ENCODE peak calls at places on chromosomes 4 and X, in four cellular contexts. One of them, this sample, is unnamed.

GRCh38 chrX:121496966-121497365 is 449.6 kb downstream of the GLUD2 start:
- DNase-seq in MCF 10A: no peak
- DNase-seq in activated B cell treated with CpG ODN at 0.5 μM for 24 hours: no peak
- DNase-seq in stimulated activated CD4-positive, alpha-beta T cell treated with anti-CD3 and anti-CD28 coated beads, Interleukin-4, amount 100 ng/mL, for 24 hours: no peak
- DNase-seq in this sample: no peak

GRCh38 chr4:164464313-164464712 is 289.6 kb upstream of the SMIM31 start:
- DNase-seq in MCF 10A: no peak
- DNase-seq in activated B cell treated with CpG ODN at 0.5 μM for 24 hours: no peak
- DNase-seq in stimulated activated CD4-positive, alpha-beta T cell treated with anti-CD3 and anti-CD28 coated beads, Interleukin-4, amount 100 ng/mL, for 24 hours: no peak
- DNase-seq in this sample: no peak

GRCh38 chr4:143021384-143021783 is 163.3 kb upstream of the USP38 start:
- DNase-seq in MCF 10A: no peak
- DNase-seq in activated B cell treated with CpG ODN at 0.5 μM for 24 hours: no peak
- DNase-seq in stimulated activated CD4-positive, alpha-beta T cell treated with anti-CD3 and anti-CD28 coated beads, Interleukin-4, amount 100 ng/mL, for 24 hours: no peak
- DNase-seq in this sample: no peak

GRCh38 chr4:94660614-94661013 is 97.1 kb upstream of the BMPR1B start:
- DNase-seq in MCF 10A: no peak
- DNase-seq in activated B cell treated with CpG ODN at 0.5 μM for 24 hours: no peak
- DNase-seq in stimulated activated CD4-positive, alpha-beta T cell treated with anti-CD3 and anti-CD28 coated beads, Interleukin-4, amount 100 ng/mL, for 24 hours: no peak
- DNase-seq in this sample: no peak

GRCh38 chrX:27815209-27815608 is 7.4 kb downstream of the MAGEB10 start:
- DNase-seq in MCF 10A: peak; percentile 43
- DNase-seq in activated B cell treated with CpG ODN at 0.5 μM for 24 hours: no peak
- DNase-seq in stimulated activated CD4-positive, alpha-beta T cell treated with anti-CD3 and anti-CD28 coated beads, Interleukin-4, amount 100 ng/mL, for 24 hours: no peak
- DNase-seq in this sample: no peak

GRCh38 chr4:157372154-157372553 is 151.6 kb downstream of the GRIA2 start:
- DNase-seq in MCF 10A: no peak
- DNase-seq in activated B cell treated with CpG ODN at 0.5 μM for 24 hours: no peak
- DNase-seq in stimulated activated CD4-positive, alpha-beta T cell treated with anti-CD3 and anti-CD28 coated beads, Interleukin-4, amount 100 ng/mL, for 24 hours: no peak
- DNase-seq in this sample: no peak

GRCh38 chrX:44010626-44011025 is 37.4 kb upstream of the NDP start:
- DNase-seq in MCF 10A: no peak
- DNase-seq in activated B cell treated with CpG ODN at 0.5 μM for 24 hours: no peak
- DNase-seq in stimulated activated CD4-positive, alpha-beta T cell treated with anti-CD3 and anti-CD28 coated beads, Interleukin-4, amount 100 ng/mL, for 24 hours: no peak
- DNase-seq in this sample: no peak

GRCh38 chr4:91114386-91114785 is 987.2 kb downstream of the CCSER1 start:
- DNase-seq in MCF 10A: no peak
- DNase-seq in activated B cell treated with CpG ODN at 0.5 μM for 24 hours: no peak
- DNase-seq in stimulated activated CD4-positive, alpha-beta T cell treated with anti-CD3 and anti-CD28 coated beads, Interleukin-4, amount 100 ng/mL, for 24 hours: no peak
- DNase-seq in this sample: no peak

GRCh38 chr4:39032218-39033085 is at the start of gene TMEM156:
- DNase-seq in MCF 10A: peak; percentile 59
- DNase-seq in activated B cell treated with CpG ODN at 0.5 μM for 24 hours: no peak
- DNase-seq in stimulated activated CD4-positive, alpha-beta T cell treated with anti-CD3 and anti-CD28 coated beads, Interleukin-4, amount 100 ng/mL, for 24 hours: peak; percentile 51
- DNase-seq in this sample: no peak

GRCh38 chr4:114041117-114041475 is 61.6 kb upstream of the ARSJ start:
- DNase-seq in MCF 10A: no peak
- DNase-seq in activated B cell treated with CpG ODN at 0.5 μM for 24 hours: no peak
- DNase-seq in stimulated activated CD4-positive, alpha-beta T cell treated with anti-CD3 and anti-CD28 coated beads, Interleukin-4, amount 100 ng/mL, for 24 hours: no peak
- DNase-seq in this sample: no peak

GRCh38 chrX:110825972-110826371 is 30.4 kb upstream of the CHRDL1 start:
- DNase-seq in MCF 10A: no peak
- DNase-seq in activated B cell treated with CpG ODN at 0.5 μM for 24 hours: no peak
- DNase-seq in stimulated activated CD4-positive, alpha-beta T cell treated with anti-CD3 and anti-CD28 coated beads, Interleukin-4, amount 100 ng/mL, for 24 hours: no peak
- DNase-seq in this sample: no peak

GRCh38 chr4:169612869-169613859 is 781 bp upstream of the NEK1 start:
- DNase-seq in MCF 10A: peak; percentile 81
- DNase-seq in activated B cell treated with CpG ODN at 0.5 μM for 24 hours: peak; percentile 52
- DNase-seq in stimulated activated CD4-positive, alpha-beta T cell treated with anti-CD3 and anti-CD28 coated beads, Interleukin-4, amount 100 ng/mL, for 24 hours: peak; percentile 74
- DNase-seq in this sample: peak; percentile 21

GRCh38 chr4:186651624-186652023 is 72.0 kb downstream of the FAT1 start:
- DNase-seq in MCF 10A: no peak
- DNase-seq in activated B cell treated with CpG ODN at 0.5 μM for 24 hours: no peak
- DNase-seq in stimulated activated CD4-positive, alpha-beta T cell treated with anti-CD3 and anti-CD28 coated beads, Interleukin-4, amount 100 ng/mL, for 24 hours: no peak
- DNase-seq in this sample: no peak

GRCh38 chrX:18455384-18455783 is 30.0 kb downstream of the CDKL5 start:
- DNase-seq in MCF 10A: no peak
- DNase-seq in activated B cell treated with CpG ODN at 0.5 μM for 24 hours: no peak
- DNase-seq in stimulated activated CD4-positive, alpha-beta T cell treated with anti-CD3 and anti-CD28 coated beads, Interleukin-4, amount 100 ng/mL, for 24 hours: no peak
- DNase-seq in this sample: no peak

GRCh38 chr4:2136736-2137135 is 77.6 kb downstream of the NAT8L start:
- DNase-seq in MCF 10A: peak; percentile 9
- DNase-seq in activated B cell treated with CpG ODN at 0.5 μM for 24 hours: no peak
- DNase-seq in stimulated activated CD4-positive, alpha-beta T cell treated with anti-CD3 and anti-CD28 coated beads, Interleukin-4, amount 100 ng/mL, for 24 hours: no peak
- DNase-seq in this sample: no peak

GRCh38 chr4:122584517-122584916 is 36.3 kb downstream of the IL21 start:
- DNase-seq in MCF 10A: peak; percentile 84
- DNase-seq in activated B cell treated with CpG ODN at 0.5 μM for 24 hours: no peak
- DNase-seq in stimulated activated CD4-positive, alpha-beta T cell treated with anti-CD3 and anti-CD28 coated beads, Interleukin-4, amount 100 ng/mL, for 24 hours: peak; percentile 16
- DNase-seq in this sample: no peak

GRCh38 chr4:130210871-130211270 is 1114.9 kb downstream of the C4orf33 start:
- DNase-seq in MCF 10A: peak; percentile 77
- DNase-seq in activated B cell treated with CpG ODN at 0.5 μM for 24 hours: no peak
- DNase-seq in stimulated activated CD4-positive, alpha-beta T cell treated with anti-CD3 and anti-CD28 coated beads, Interleukin-4, amount 100 ng/mL, for 24 hours: no peak
- DNase-seq in this sample: peak; percentile 4

GRCh38 chr4:6935961-6936360 is 26.3 kb downstream of the TBC1D14 start:
- DNase-seq in MCF 10A: no peak
- DNase-seq in activated B cell treated with CpG ODN at 0.5 μM for 24 hours: no peak
- DNase-seq in stimulated activated CD4-positive, alpha-beta T cell treated with anti-CD3 and anti-CD28 coated beads, Interleukin-4, amount 100 ng/mL, for 24 hours: no peak
- DNase-seq in this sample: no peak

GRCh38 chrX:13110427-13111324 is 66.3 kb upstream of the FAM9C start:
- DNase-seq in MCF 10A: peak; percentile 92
- DNase-seq in activated B cell treated with CpG ODN at 0.5 μM for 24 hours: no peak
- DNase-seq in stimulated activated CD4-positive, alpha-beta T cell treated with anti-CD3 and anti-CD28 coated beads, Interleukin-4, amount 100 ng/mL, for 24 hours: no peak
- DNase-seq in this sample: peak; percentile 16

GRCh38 chr4:25654971-25655963 is at the start of gene SLC34A2:
- DNase-seq in MCF 10A: no peak
- DNase-seq in activated B cell treated with CpG ODN at 0.5 μM for 24 hours: no peak
- DNase-seq in stimulated activated CD4-positive, alpha-beta T cell treated with anti-CD3 and anti-CD28 coated beads, Interleukin-4, amount 100 ng/mL, for 24 hours: no peak
- DNase-seq in this sample: no peak